ENCODE peak calls at places on chromosomes 11 and 22, in seven cellular contexts. D is GM12865; N is CD4-positive, alpha-beta T cell; X is IMR-90; L is globus pallidus; Y is adrenal gland; A is CD8-positive, alpha-beta memory T cell. P is an unnamed sample.

GRCh38 chr22:39634530-39635399 is 64.2 kb downstream of the CACNA1I start:
- DNase-seq in D (peak), X (peak), Y (peak), A (no peak), N (no peak), L (no peak), P (peak)

GRCh38 chr11:17612221-17613188 is 65.4 kb downstream of the OTOG start:
- DNase-seq in A (no peak), Y (peak), D (no peak), N (no peak), X (no peak), L (no peak), P (no peak)

GRCh38 chr11:45556851-45557707 is 108.3 kb downstream of the CHST1 start:
- DNase-seq in X (no peak), A (no peak), Y (no peak), L (no peak), D (no peak), N (no peak), P (no peak)

GRCh38 chr22:20203142-20204099 is 52.6 kb upstream of the CCDC188 start:
- DNase-seq in D (no peak), X (peak), N (no peak), A (no peak), Y (peak), L (no peak), P (peak)

GRCh38 chr11:68552542-68552941 is 92.0 kb downstream of the PPP6R3 start:
- DNase-seq in N (no peak), A (no peak), D (no peak), X (no peak), L (no peak), Y (no peak), P (no peak)

GRCh38 chr22:22942511-22943329 is 55.1 kb downstream of the IGLL5 start:
- DNase-seq in N (peak), A (peak), Y (peak), D (peak), L (no peak), X (peak), P (peak)

GRCh38 chr22:20509344-20510047 is 2.1 kb downstream of the MED15 start:
- DNase-seq in X (peak), L (peak), A (no peak), N (peak), Y (peak), D (peak), P (peak)

GRCh38 chr11:2276999-2277328 is 6.6 kb upstream of the ASCL2 start:
- DNase-seq in A (no peak), N (no peak), L (no peak), Y (no peak), X (no peak), D (no peak), P (no peak)

GRCh38 chr11:4092031-4092430 is 2.6 kb upstream of the RRM1 start:
- DNase-seq in X (no peak), Y (no peak), D (peak), A (no peak), N (no peak), L (no peak), P (no peak)